ENCODE peak calls at places on chromosomes 2 and 18, in six cellular contexts. One of them, this sample, is unnamed.

GRCh38 chr2:71672011-71672639 is 218.8 kb downstream of the DYSF start:
- DNase-seq in H1: peak
- DNase-seq in mesenchymal stem cell: peak
- DNase-seq in neuronal stem cell: no peak
- DNase-seq in IMR-90: no peak
- DNase-seq in H9: peak
- DNase-seq in this sample: peak

GRCh38 chr2:188117706-188118105 is 174.0 kb upstream of the GULP1 start:
- DNase-seq in IMR-90: no peak
- DNase-seq in H9: no peak
- DNase-seq in mesenchymal stem cell: no peak
- DNase-seq in neuronal stem cell: no peak
- DNase-seq in H1: no peak
- DNase-seq in this sample: no peak

GRCh38 chr2:235050992-235051351 is 99.2 kb downstream of the SH3BP4 start:
- DNase-seq in neuronal stem cell: no peak
- DNase-seq in H9: no peak
- DNase-seq in mesenchymal stem cell: peak
- DNase-seq in IMR-90: peak
- DNase-seq in H1: no peak
- DNase-seq in this sample: peak

GRCh38 chr2:235894839-235895238 is 273.3 kb downstream of the GBX2 start:
- DNase-seq in mesenchymal stem cell: no peak
- DNase-seq in IMR-90: no peak
- DNase-seq in neuronal stem cell: no peak
- DNase-seq in H9: no peak
- DNase-seq in H1: no peak
- DNase-seq in this sample: no peak

GRCh38 chr18:71168576-71169145 is 879.8 kb downstream of the SOCS6 start:
- DNase-seq in H9: no peak
- DNase-seq in H1: no peak
- DNase-seq in neuronal stem cell: no peak
- DNase-seq in IMR-90: no peak
- DNase-seq in mesenchymal stem cell: no peak
- DNase-seq in this sample: no peak

GRCh38 chr2:126227250-126227649 is 428.7 kb upstream of the GYPC start:
- DNase-seq in mesenchymal stem cell: no peak
- DNase-seq in neuronal stem cell: no peak
- DNase-seq in H9: no peak
- DNase-seq in IMR-90: no peak
- DNase-seq in H1: no peak
- DNase-seq in this sample: peak

GRCh38 chr2:110713508-110714362 is 18.6 kb upstream of the ACOXL start:
- DNase-seq in neuronal stem cell: no peak
- DNase-seq in mesenchymal stem cell: no peak
- DNase-seq in IMR-90: no peak
- DNase-seq in H1: no peak
- DNase-seq in H9: no peak
- DNase-seq in this sample: peak

GRCh38 chr2:170463206-170463537 is 252.0 kb upstream of the SP5 start:
- DNase-seq in mesenchymal stem cell: no peak
- DNase-seq in H1: no peak
- DNase-seq in H9: no peak
- DNase-seq in IMR-90: no peak
- DNase-seq in neuronal stem cell: no peak
- DNase-seq in this sample: no peak

GRCh38 chr2:23673830-23674679 is 252.9 kb downstream of the ATAD2B start:
- DNase-seq in mesenchymal stem cell: peak
- DNase-seq in IMR-90: no peak
- DNase-seq in neuronal stem cell: peak
- DNase-seq in H1: peak
- DNase-seq in H9: peak
- DNase-seq in this sample: peak

GRCh38 chr18:75072672-75073371 is 136.1 kb downstream of the PTGR3 start:
- DNase-seq in H1: peak
- DNase-seq in neuronal stem cell: no peak
- DNase-seq in H9: no peak
- DNase-seq in IMR-90: no peak
- DNase-seq in mesenchymal stem cell: no peak
- DNase-seq in this sample: no peak

GRCh38 chr2:240289701-240290431 is 145.6 kb upstream of the GPC1 start:
- DNase-seq in neuronal stem cell: no peak
- DNase-seq in H1: no peak
- DNase-seq in IMR-90: no peak
- DNase-seq in mesenchymal stem cell: no peak
- DNase-seq in H9: no peak
- DNase-seq in this sample: no peak

GRCh38 chr18:48794251-48794970 is 156.4 kb downstream of the SMAD7 start:
- DNase-seq in mesenchymal stem cell: no peak
- DNase-seq in H9: no peak
- DNase-seq in IMR-90: no peak
- DNase-seq in neuronal stem cell: no peak
- DNase-seq in H1: no peak
- DNase-seq in this sample: no peak
- H4K8ac ChIP-seq in mesenchymal stem cell: no peak
- H4K8ac ChIP-seq in H9: no peak
- H4K8ac ChIP-seq in IMR-90: no peak
- H4K8ac ChIP-seq in neuronal stem cell: no peak
- H4K8ac ChIP-seq in H1: no peak
- H4K8ac ChIP-seq in this sample: no peak

GRCh38 chr2:27703638-27704341 is 40.1 kb downstream of the SLC4A1AP start:
- DNase-seq in IMR-90: peak
- DNase-seq in mesenchymal stem cell: peak
- DNase-seq in H9: peak
- DNase-seq in H1: peak
- DNase-seq in neuronal stem cell: peak
- DNase-seq in this sample: peak
- H3K27ac ChIP-seq in IMR-90: peak
- H3K27ac ChIP-seq in mesenchymal stem cell: peak
- H3K27ac ChIP-seq in H9: no peak
- H3K27ac ChIP-seq in H1: no peak
- H3K27ac ChIP-seq in neuronal stem cell: no peak
- H3K27ac ChIP-seq in this sample: no peak

DNA sequence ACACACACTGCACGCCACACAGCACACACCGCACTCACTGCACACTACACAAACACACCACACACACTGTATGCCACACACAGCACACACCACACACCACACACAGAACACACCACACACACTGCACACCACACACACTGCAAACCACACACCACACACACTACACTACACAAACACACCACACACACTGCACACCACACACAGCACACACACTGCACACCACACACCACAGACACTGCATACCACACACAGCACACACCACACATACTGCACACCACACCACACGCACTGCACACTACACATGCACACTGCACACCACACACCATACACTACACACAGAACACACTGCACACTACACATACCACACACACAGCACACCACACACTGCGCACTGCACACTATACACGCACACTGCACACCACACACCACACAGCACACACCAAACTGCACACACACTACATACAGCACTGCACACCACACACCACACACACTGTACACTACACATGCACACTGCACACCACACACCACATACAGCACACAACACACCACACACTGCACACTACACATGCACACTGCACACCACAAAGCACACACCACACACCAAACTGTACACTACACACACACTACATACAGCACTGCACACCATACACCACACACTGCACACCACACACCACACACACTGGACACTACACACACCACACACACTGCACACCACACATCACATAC is 59.6 kb downstream of the ASB1 start:
- DNase-seq in H1: no peak
- DNase-seq in mesenchymal stem cell: no peak
- DNase-seq in H9: peak
- DNase-seq in neuronal stem cell: no peak
- DNase-seq in IMR-90: no peak
- DNase-seq in this sample: no peak
- H3K23ac ChIP-seq in H1: no peak
- H3K23ac ChIP-seq in mesenchymal stem cell: no peak
- H3K23ac ChIP-seq in H9: no peak
- H3K23ac ChIP-seq in neuronal stem cell: peak
- H3K23ac ChIP-seq in IMR-90: no peak
- H3K23ac ChIP-seq in this sample: no peak

DNA sequence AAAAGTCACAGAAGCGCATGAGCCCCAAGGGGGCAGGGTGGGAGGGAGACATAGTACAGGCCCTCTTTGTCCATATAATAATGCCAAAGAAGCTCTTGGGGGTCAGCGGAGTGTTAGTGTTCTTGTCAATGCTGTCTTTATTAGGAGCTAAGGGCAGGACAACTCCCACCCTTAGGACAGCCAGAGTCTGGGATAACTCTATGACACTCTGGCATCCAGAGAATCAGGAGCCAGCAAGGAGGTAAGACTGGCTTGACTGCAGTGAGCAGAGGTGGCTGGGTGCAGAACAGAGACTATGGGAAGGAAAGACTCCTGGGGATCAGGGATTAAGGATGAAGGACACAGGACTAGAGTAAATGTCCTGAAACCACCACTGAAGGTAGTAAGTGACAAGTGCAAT is 19.0 kb upstream of the HNMT start:
- DNase-seq in H9: no peak
- DNase-seq in IMR-90: no peak
- DNase-seq in neuronal stem cell: no peak
- DNase-seq in mesenchymal stem cell: no peak
- DNase-seq in H1: no peak
- DNase-seq in this sample: no peak
- H4K8ac ChIP-seq in H9: no peak
- H4K8ac ChIP-seq in IMR-90: no peak
- H4K8ac ChIP-seq in neuronal stem cell: no peak
- H4K8ac ChIP-seq in mesenchymal stem cell: no peak
- H4K8ac ChIP-seq in H1: no peak
- H4K8ac ChIP-seq in this sample: no peak

DNA sequence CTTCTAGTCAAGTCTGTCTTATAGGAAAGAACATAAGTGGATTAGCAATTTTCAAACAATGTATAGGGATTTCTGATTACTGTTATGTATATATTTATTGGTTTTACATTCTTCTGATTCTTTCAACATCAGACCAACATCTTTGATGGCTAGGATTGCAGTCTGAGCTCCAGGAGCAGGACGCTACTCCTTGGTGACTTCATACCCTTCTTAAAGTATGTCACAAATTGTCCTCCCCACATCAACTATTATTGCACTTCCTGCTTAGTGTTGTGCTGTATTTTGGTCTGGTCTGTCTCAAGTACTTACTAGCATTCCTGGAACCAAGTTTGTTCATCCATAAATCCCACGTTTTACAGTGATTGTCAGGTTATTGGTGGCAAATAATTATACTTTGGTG is 49.0 kb downstream of the MAP2 start:
- DNase-seq in H9: no peak
- DNase-seq in IMR-90: peak
- DNase-seq in neuronal stem cell: no peak
- DNase-seq in H1: no peak
- DNase-seq in mesenchymal stem cell: peak
- DNase-seq in this sample: no peak
- H3K27ac ChIP-seq in H9: no peak
- H3K27ac ChIP-seq in IMR-90: no peak
- H3K27ac ChIP-seq in neuronal stem cell: no peak
- H3K27ac ChIP-seq in H1: no peak
- H3K27ac ChIP-seq in mesenchymal stem cell: no peak
- H3K27ac ChIP-seq in this sample: no peak

GRCh38 chr2:16958266-16958665 is 292.6 kb upstream of the CYRIA start:
- DNase-seq in H9: no peak
- DNase-seq in mesenchymal stem cell: no peak
- DNase-seq in H1: no peak
- DNase-seq in IMR-90: no peak
- DNase-seq in neuronal stem cell: no peak
- DNase-seq in this sample: no peak
- H3K23ac ChIP-seq in H9: no peak
- H3K23ac ChIP-seq in mesenchymal stem cell: no peak
- H3K23ac ChIP-seq in H1: no peak
- H3K23ac ChIP-seq in IMR-90: no peak
- H3K23ac ChIP-seq in neuronal stem cell: no peak
- H3K23ac ChIP-seq in this sample: no peak

GRCh38 chr2:219627105-219628100 is at the start of gene SLC4A3:
- DNase-seq in H9: no peak
- DNase-seq in H1: peak
- DNase-seq in neuronal stem cell: peak
- DNase-seq in IMR-90: peak
- DNase-seq in mesenchymal stem cell: peak
- DNase-seq in this sample: peak
- H4K8ac ChIP-seq in H9: no peak
- H4K8ac ChIP-seq in H1: peak
- H4K8ac ChIP-seq in neuronal stem cell: no peak
- H4K8ac ChIP-seq in IMR-90: peak
- H4K8ac ChIP-seq in mesenchymal stem cell: peak
- H4K8ac ChIP-seq in this sample: no peak

DNA sequence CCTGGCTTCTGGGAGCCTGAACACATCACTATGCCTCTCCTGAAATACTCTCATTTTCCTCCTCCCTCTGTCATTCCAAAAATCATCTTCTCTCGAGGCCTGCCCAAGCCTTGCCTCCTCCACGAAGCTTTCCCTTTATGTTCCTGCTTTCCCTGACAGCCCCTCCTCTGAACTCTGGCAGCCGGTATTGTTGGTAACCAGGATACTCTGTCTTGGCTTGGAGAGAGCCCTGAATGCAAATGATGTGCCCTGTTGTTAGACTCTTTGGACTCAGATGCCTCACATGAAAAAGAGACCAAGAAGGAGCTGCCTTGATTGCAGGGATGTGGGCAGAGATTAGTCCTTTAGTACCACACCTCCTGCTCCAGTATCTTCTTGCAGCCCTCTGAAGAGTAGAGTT is 138.5 kb upstream of the DLX2 start:
- DNase-seq in mesenchymal stem cell: no peak
- DNase-seq in neuronal stem cell: no peak
- DNase-seq in H1: no peak
- DNase-seq in IMR-90: no peak
- DNase-seq in H9: no peak
- DNase-seq in this sample: no peak
- H3K27ac ChIP-seq in mesenchymal stem cell: no peak
- H3K27ac ChIP-seq in neuronal stem cell: no peak
- H3K27ac ChIP-seq in H1: no peak
- H3K27ac ChIP-seq in IMR-90: no peak
- H3K27ac ChIP-seq in H9: no peak
- H3K27ac ChIP-seq in this sample: no peak

GRCh38 chr2:207289295-207290018 is 123.7 kb upstream of the KLF7 start:
- DNase-seq in IMR-90: no peak
- DNase-seq in H9: no peak
- DNase-seq in H1: no peak
- DNase-seq in mesenchymal stem cell: no peak
- DNase-seq in neuronal stem cell: no peak
- DNase-seq in this sample: no peak
- H3K23ac ChIP-seq in IMR-90: no peak
- H3K23ac ChIP-seq in H9: no peak
- H3K23ac ChIP-seq in H1: no peak
- H3K23ac ChIP-seq in mesenchymal stem cell: no peak
- H3K23ac ChIP-seq in neuronal stem cell: no peak
- H3K23ac ChIP-seq in this sample: no peak

This sample was measured in mesendoderm.